ENCODE peak calls at places on chromosomes 12 and 14, in ten cellular contexts. L, P, M, X, U, F, O, A, G and H are unnamed samples.

GRCh38 chr12:92290881-92291280 is 145.2 kb upstream of the BTG1 start:
- DNase-seq in L (no peak), P (no peak), M (peak), X (no peak), U (no peak), F (no peak), O (no peak), A (no peak), G (no peak), H (no peak)

GRCh38 chr12:109483346-109483745 is 5.9 kb downstream of the UBE3B start:
- DNase-seq in L (no peak), P (no peak), M (no peak), X (no peak), U (no peak), F (no peak), O (no peak), A (no peak), G (no peak), H (no peak)

GRCh38 chr14:86237733-86238132 is 707.8 kb downstream of the FLRT2 start:
- DNase-seq in L (no peak), P (no peak), M (no peak), X (no peak), U (no peak), F (no peak), O (no peak), A (no peak), G (no peak), H (no peak)

GRCh38 chr14:104150201-104151027 is 12.0 kb downstream of the KIF26A start:
- DNase-seq in L (no peak), P (no peak), M (peak), X (no peak), U (peak), F (peak), O (no peak), A (no peak), G (peak), H (no peak)

GRCh38 chr12:124094188-124094587 is 121.2 kb downstream of the ZNF664 start:
- DNase-seq in L (no peak), P (no peak), M (no peak), X (no peak), U (no peak), F (no peak), O (no peak), A (no peak), G (no peak), H (no peak)

GRCh38 chr14:44494125-44494524 is 13.0 kb downstream of the FSCB start:
- DNase-seq in L (no peak), P (no peak), M (no peak), X (no peak), U (no peak), F (no peak), O (no peak), A (no peak), G (no peak), H (no peak)

GRCh38 chr14:77177623-77178185 is 3.9 kb upstream of the TMEM63C start:
- DNase-seq in L (no peak), P (no peak), M (no peak), X (no peak), U (no peak), F (no peak), O (no peak), A (no peak), G (no peak), H (no peak)

GRCh38 chr14:78697341-78697740 is 527.2 kb downstream of the NRXN3 start:
- DNase-seq in L (no peak), P (no peak), M (peak), X (no peak), U (peak), F (no peak), O (peak), A (no peak), G (peak), H (peak)

GRCh38 chr14:90795744-90796143 is 20.5 kb downstream of the TTC7B start:
- DNase-seq in L (no peak), P (no peak), M (peak), X (no peak), U (no peak), F (no peak), O (no peak), A (no peak), G (peak), H (no peak)

GRCh38 chr12:120538281-120539156 is 4.4 kb downstream of the RNF10 start:
- DNase-seq in L (peak), P (no peak), M (peak), X (no peak), U (peak), F (no peak), O (peak), A (no peak), G (peak), H (no peak)